ENCODE peak calls at places on chromosomes 4 and X, in nine cellular contexts. One of them, this sample, is unnamed. For H3K4me1, the result is how much of the 10 kb centered on the place peaks cover.

GRCh38 chr4:4496604-4497372 is 45.1 kb downstream of the STX18 start:
- DNase-seq in ovary: peak
- DNase-seq in tibial nerve: no peak
- DNase-seq in neural progenitor cell: no peak
- DNase-seq in vagina: no peak
- DNase-seq in esophagus squamous epithelium: no peak
- DNase-seq in lower lobe of right lung: no peak
- DNase-seq in mucosa of descending colon: no peak
- DNase-seq in CD8-positive, alpha-beta memory T cell: no peak
- DNase-seq in this sample: no peak

GRCh38 chrX:71581210-71581609 is 3.0 kb downstream of the GCNA start:
- DNase-seq in ovary: no peak
- DNase-seq in tibial nerve: no peak
- DNase-seq in neural progenitor cell: no peak
- DNase-seq in vagina: no peak
- DNase-seq in esophagus squamous epithelium: no peak
- DNase-seq in lower lobe of right lung: no peak
- DNase-seq in mucosa of descending colon: no peak
- DNase-seq in CD8-positive, alpha-beta memory T cell: no peak
- DNase-seq in this sample: no peak

GRCh38 chrX:132119283-132119682 is 8.5 kb downstream of the FRMD7 start:
- DNase-seq in ovary: no peak
- DNase-seq in tibial nerve: no peak
- DNase-seq in neural progenitor cell: peak
- DNase-seq in vagina: no peak
- DNase-seq in esophagus squamous epithelium: no peak
- DNase-seq in lower lobe of right lung: no peak
- DNase-seq in mucosa of descending colon: no peak
- DNase-seq in CD8-positive, alpha-beta memory T cell: no peak
- DNase-seq in this sample: no peak

GRCh38 chrX:118345045-118345400 is 883 bp upstream of the WDR44 start:
- DNase-seq in ovary: no peak
- DNase-seq in tibial nerve: no peak
- DNase-seq in neural progenitor cell: no peak
- DNase-seq in vagina: no peak
- DNase-seq in esophagus squamous epithelium: no peak
- DNase-seq in lower lobe of right lung: no peak
- DNase-seq in mucosa of descending colon: no peak
- DNase-seq in CD8-positive, alpha-beta memory T cell: no peak
- DNase-seq in this sample: no peak

GRCh38 chr4:83616252-83616651 is 80.3 kb downstream of the GPAT3 start:
- DNase-seq in ovary: no peak
- DNase-seq in tibial nerve: no peak
- DNase-seq in neural progenitor cell: no peak
- DNase-seq in vagina: no peak
- DNase-seq in esophagus squamous epithelium: no peak
- DNase-seq in lower lobe of right lung: no peak
- DNase-seq in mucosa of descending colon: no peak
- DNase-seq in CD8-positive, alpha-beta memory T cell: no peak
- DNase-seq in this sample: no peak

GRCh38 chr4:48341776-48342558 is 638 bp downstream of the SLAIN2 start:
- DNase-seq in ovary: peak
- DNase-seq in tibial nerve: no peak
- DNase-seq in neural progenitor cell: peak
- DNase-seq in vagina: no peak
- DNase-seq in esophagus squamous epithelium: peak
- DNase-seq in lower lobe of right lung: peak
- DNase-seq in mucosa of descending colon: peak
- DNase-seq in CD8-positive, alpha-beta memory T cell: no peak
- DNase-seq in this sample: peak

GRCh38 chr4:55364691-55365346 is 18.8 kb downstream of the SRD5A3 start:
- DNase-seq in ovary: no peak
- DNase-seq in tibial nerve: no peak
- DNase-seq in neural progenitor cell: peak
- DNase-seq in vagina: no peak
- DNase-seq in esophagus squamous epithelium: no peak
- DNase-seq in lower lobe of right lung: no peak
- DNase-seq in mucosa of descending colon: no peak
- DNase-seq in CD8-positive, alpha-beta memory T cell: no peak
- DNase-seq in this sample: no peak

GRCh38 chrX:151688695-151689094 is 6.6 kb upstream of the PRRG3 start:
- DNase-seq in ovary: no peak
- DNase-seq in tibial nerve: no peak
- DNase-seq in neural progenitor cell: no peak
- DNase-seq in vagina: no peak
- DNase-seq in esophagus squamous epithelium: no peak
- DNase-seq in lower lobe of right lung: no peak
- DNase-seq in mucosa of descending colon: no peak
- DNase-seq in CD8-positive, alpha-beta memory T cell: no peak
- DNase-seq in this sample: no peak

GRCh38 chr4:94650690-94651089 is 107.1 kb upstream of the BMPR1B start:
- DNase-seq in ovary: no peak
- DNase-seq in tibial nerve: no peak
- DNase-seq in neural progenitor cell: no peak
- DNase-seq in vagina: no peak
- DNase-seq in esophagus squamous epithelium: no peak
- DNase-seq in lower lobe of right lung: no peak
- DNase-seq in mucosa of descending colon: no peak
- DNase-seq in CD8-positive, alpha-beta memory T cell: no peak
- DNase-seq in this sample: no peak

GRCh38 chr4:182628000-182628399 is 289.2 kb downstream of the DCTD start:
- DNase-seq in ovary: no peak
- DNase-seq in tibial nerve: no peak
- DNase-seq in neural progenitor cell: no peak
- DNase-seq in vagina: no peak
- DNase-seq in esophagus squamous epithelium: no peak
- DNase-seq in lower lobe of right lung: no peak
- DNase-seq in mucosa of descending colon: no peak
- DNase-seq in CD8-positive, alpha-beta memory T cell: no peak
- DNase-seq in this sample: no peak

GRCh38 chrX:6941041-6941440 is 206.5 kb upstream of the STS start:
- DNase-seq in ovary: no peak
- DNase-seq in tibial nerve: no peak
- DNase-seq in neural progenitor cell: no peak
- DNase-seq in vagina: no peak
- DNase-seq in esophagus squamous epithelium: no peak
- DNase-seq in lower lobe of right lung: no peak
- DNase-seq in mucosa of descending colon: no peak
- DNase-seq in CD8-positive, alpha-beta memory T cell: no peak
- DNase-seq in this sample: no peak

GRCh38 chr4:110184124-110184790 is 14.2 kb downstream of the ELOVL6 start:
- DNase-seq in ovary: no peak
- DNase-seq in tibial nerve: no peak
- DNase-seq in neural progenitor cell: peak
- DNase-seq in vagina: no peak
- DNase-seq in esophagus squamous epithelium: no peak
- DNase-seq in lower lobe of right lung: no peak
- DNase-seq in mucosa of descending colon: no peak
- DNase-seq in CD8-positive, alpha-beta memory T cell: no peak
- DNase-seq in this sample: no peak

GRCh38 chr4:141713771-141714445 is 77.5 kb downstream of the IL15 start:
- DNase-seq in ovary: no peak
- DNase-seq in tibial nerve: no peak
- DNase-seq in neural progenitor cell: no peak
- DNase-seq in vagina: no peak
- DNase-seq in esophagus squamous epithelium: no peak
- DNase-seq in lower lobe of right lung: no peak
- DNase-seq in mucosa of descending colon: no peak
- DNase-seq in CD8-positive, alpha-beta memory T cell: no peak
- DNase-seq in this sample: no peak

GRCh38 chr4:176794651-176795050 is 1.9 kb upstream of the VEGFC start:
- DNase-seq in ovary: no peak
- DNase-seq in tibial nerve: no peak
- DNase-seq in neural progenitor cell: no peak
- DNase-seq in vagina: no peak
- DNase-seq in esophagus squamous epithelium: no peak
- DNase-seq in lower lobe of right lung: no peak
- DNase-seq in mucosa of descending colon: no peak
- DNase-seq in CD8-positive, alpha-beta memory T cell: no peak
- DNase-seq in this sample: no peak

GRCh38 chr4:140149851-140150635 is 3.9 kb downstream of the MAML3 start:
- DNase-seq in ovary: peak
- DNase-seq in tibial nerve: peak
- DNase-seq in neural progenitor cell: peak
- DNase-seq in vagina: no peak
- DNase-seq in esophagus squamous epithelium: no peak
- DNase-seq in lower lobe of right lung: peak
- DNase-seq in mucosa of descending colon: peak
- DNase-seq in CD8-positive, alpha-beta memory T cell: peak
- DNase-seq in this sample: peak

GRCh38 chrX:129000018-129000417 is 523.3 kb downstream of the SMARCA1 start:
- DNase-seq in ovary: no peak
- DNase-seq in tibial nerve: no peak
- DNase-seq in neural progenitor cell: no peak
- DNase-seq in vagina: no peak
- DNase-seq in esophagus squamous epithelium: no peak
- DNase-seq in lower lobe of right lung: no peak
- DNase-seq in mucosa of descending colon: no peak
- DNase-seq in CD8-positive, alpha-beta memory T cell: no peak
- DNase-seq in this sample: no peak

GRCh38 chr4:26786916-26787315 is 73.7 kb upstream of the STIM2 start:
- DNase-seq in ovary: no peak
- DNase-seq in tibial nerve: no peak
- DNase-seq in neural progenitor cell: no peak
- DNase-seq in vagina: no peak
- DNase-seq in esophagus squamous epithelium: no peak
- DNase-seq in lower lobe of right lung: no peak
- DNase-seq in mucosa of descending colon: no peak
- DNase-seq in CD8-positive, alpha-beta memory T cell: no peak
- DNase-seq in this sample: no peak
- H3K4me1 ChIP-seq in ovary: under half
- H3K4me1 ChIP-seq in tibial nerve: under half
- H3K4me1 ChIP-seq in neural progenitor cell: under half
- H3K4me1 ChIP-seq in vagina: under half
- H3K4me1 ChIP-seq in esophagus squamous epithelium: under half
- H3K4me1 ChIP-seq in lower lobe of right lung: under half
- H3K4me1 ChIP-seq in mucosa of descending colon: under half
- H3K4me1 ChIP-seq in CD8-positive, alpha-beta memory T cell: under half
- H3K4me1 ChIP-seq in this sample: under half

DNA sequence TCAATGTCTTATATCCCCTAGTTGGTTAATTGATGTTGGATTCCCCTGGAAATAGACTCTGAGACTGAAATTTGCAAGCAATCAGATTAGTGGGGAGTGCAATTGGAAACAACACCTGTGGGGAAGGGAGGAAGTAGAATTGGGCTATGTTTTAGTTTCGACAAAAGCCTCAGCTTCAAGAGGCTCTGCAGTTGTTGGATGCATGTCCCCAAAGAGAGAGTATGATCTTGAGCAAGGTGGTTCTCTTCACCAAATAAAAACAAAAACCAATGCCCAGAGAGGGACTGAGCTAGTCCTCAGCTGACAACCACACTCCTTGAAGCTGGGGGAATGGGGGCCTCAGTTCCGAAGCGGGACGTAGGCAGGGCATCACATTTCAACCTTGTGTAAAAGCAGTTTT is 77.1 kb downstream of the PRKG2 start:
- DNase-seq in ovary: no peak
- DNase-seq in tibial nerve: no peak
- DNase-seq in neural progenitor cell: no peak
- DNase-seq in vagina: no peak
- DNase-seq in esophagus squamous epithelium: no peak
- DNase-seq in lower lobe of right lung: no peak
- DNase-seq in mucosa of descending colon: no peak
- DNase-seq in CD8-positive, alpha-beta memory T cell: no peak
- DNase-seq in this sample: no peak
- H3K4me1 ChIP-seq in ovary: under half
- H3K4me1 ChIP-seq in tibial nerve: under half
- H3K4me1 ChIP-seq in neural progenitor cell: under half
- H3K4me1 ChIP-seq in vagina: under half
- H3K4me1 ChIP-seq in esophagus squamous epithelium: under half
- H3K4me1 ChIP-seq in lower lobe of right lung: under half
- H3K4me1 ChIP-seq in mucosa of descending colon: under half
- H3K4me1 ChIP-seq in CD8-positive, alpha-beta memory T cell: under half
- H3K4me1 ChIP-seq in this sample: under half

DNA sequence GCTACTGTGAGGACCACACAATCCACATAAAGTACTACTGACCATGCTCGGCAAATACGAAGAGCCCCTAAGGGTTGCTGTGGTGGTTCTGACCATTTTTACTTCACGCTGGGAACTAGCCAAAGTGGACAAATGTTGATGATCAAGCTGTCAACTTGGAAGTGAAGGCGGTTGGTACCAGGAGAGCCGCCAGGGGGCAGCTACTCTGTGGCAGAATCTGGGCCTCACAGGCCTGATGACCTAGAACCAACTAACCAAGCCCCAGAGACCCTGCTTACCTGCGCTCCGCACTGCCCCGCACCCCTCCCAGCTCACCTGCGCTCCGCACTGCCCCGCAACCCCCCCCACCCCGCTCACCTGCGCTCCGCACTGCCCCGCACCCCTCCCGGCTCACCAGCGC is 5.6 kb downstream of the GAK start:
- DNase-seq in ovary: no peak
- DNase-seq in tibial nerve: no peak
- DNase-seq in neural progenitor cell: peak
- DNase-seq in vagina: no peak
- DNase-seq in esophagus squamous epithelium: no peak
- DNase-seq in lower lobe of right lung: no peak
- DNase-seq in mucosa of descending colon: no peak
- DNase-seq in CD8-positive, alpha-beta memory T cell: no peak
- DNase-seq in this sample: no peak
- H3K4me1 ChIP-seq in ovary: under half
- H3K4me1 ChIP-seq in tibial nerve: under half
- H3K4me1 ChIP-seq in neural progenitor cell: under half
- H3K4me1 ChIP-seq in vagina: half or more
- H3K4me1 ChIP-seq in esophagus squamous epithelium: half or more
- H3K4me1 ChIP-seq in lower lobe of right lung: under half
- H3K4me1 ChIP-seq in mucosa of descending colon: under half
- H3K4me1 ChIP-seq in CD8-positive, alpha-beta memory T cell: half or more
- H3K4me1 ChIP-seq in this sample: under half

GRCh38 chr4:168732714-168733113 is 235.9 kb downstream of the PALLD start:
- DNase-seq in ovary: no peak
- DNase-seq in tibial nerve: no peak
- DNase-seq in neural progenitor cell: no peak
- DNase-seq in vagina: no peak
- DNase-seq in esophagus squamous epithelium: no peak
- DNase-seq in lower lobe of right lung: no peak
- DNase-seq in mucosa of descending colon: no peak
- DNase-seq in CD8-positive, alpha-beta memory T cell: no peak
- DNase-seq in this sample: no peak

GRCh38 chr4:168737441-168738176 is 240.8 kb downstream of the PALLD start:
- DNase-seq in ovary: no peak
- DNase-seq in tibial nerve: no peak
- DNase-seq in neural progenitor cell: no peak
- DNase-seq in vagina: no peak
- DNase-seq in esophagus squamous epithelium: no peak
- DNase-seq in lower lobe of right lung: no peak
- DNase-seq in mucosa of descending colon: no peak
- DNase-seq in CD8-positive, alpha-beta memory T cell: no peak
- DNase-seq in this sample: no peak

GRCh38 chr4:168735735-168736134 is 238.9 kb downstream of the PALLD start:
- DNase-seq in ovary: no peak
- DNase-seq in tibial nerve: no peak
- DNase-seq in neural progenitor cell: no peak
- DNase-seq in vagina: no peak
- DNase-seq in esophagus squamous epithelium: no peak
- DNase-seq in lower lobe of right lung: no peak
- DNase-seq in mucosa of descending colon: no peak
- DNase-seq in CD8-positive, alpha-beta memory T cell: no peak
- DNase-seq in this sample: no peak

GRCh38 chr4:168736831-168737230 is 240.0 kb downstream of the PALLD start:
- DNase-seq in ovary: no peak
- DNase-seq in tibial nerve: no peak
- DNase-seq in neural progenitor cell: no peak
- DNase-seq in vagina: no peak
- DNase-seq in esophagus squamous epithelium: no peak
- DNase-seq in lower lobe of right lung: no peak
- DNase-seq in mucosa of descending colon: no peak
- DNase-seq in CD8-positive, alpha-beta memory T cell: no peak
- DNase-seq in this sample: no peak

GRCh38 chr4:168734703-168735688 is 238.1 kb downstream of the PALLD start:
- DNase-seq in ovary: no peak
- DNase-seq in tibial nerve: no peak
- DNase-seq in neural progenitor cell: no peak
- DNase-seq in vagina: no peak
- DNase-seq in esophagus squamous epithelium: no peak
- DNase-seq in lower lobe of right lung: no peak
- DNase-seq in mucosa of descending colon: no peak
- DNase-seq in CD8-positive, alpha-beta memory T cell: no peak
- DNase-seq in this sample: no peak
- H3K4me1 ChIP-seq in ovary: under half
- H3K4me1 ChIP-seq in tibial nerve: under half
- H3K4me1 ChIP-seq in neural progenitor cell: under half
- H3K4me1 ChIP-seq in vagina: under half
- H3K4me1 ChIP-seq in esophagus squamous epithelium: under half
- H3K4me1 ChIP-seq in lower lobe of right lung: under half
- H3K4me1 ChIP-seq in mucosa of descending colon: under half
- H3K4me1 ChIP-seq in CD8-positive, alpha-beta memory T cell: under half
- H3K4me1 ChIP-seq in this sample: under half

This sample was measured in right lobe of liver.